ENCODE peak calls at places on chromosomes 6 and 20, in five cellular contexts. J is Peyer's patch, I is body of pancreas, P is lower leg skin, Y is uterus. M is an unnamed sample.
A peak's percentile ranks its signal among the peaks of the same experiment; 100 is the strongest.

GRCh38 chr6:38671885-38672467 is 31.0 kb downstream of the GLO1 start:
- DNase-seq in J (no peak), I (peak; percentile 15), P (no peak), Y (no peak), M (peak; percentile 26)

GRCh38 chr20:44072381-44072780 is 114.6 kb downstream of the JPH2 start:
- DNase-seq in J (no peak), I (no peak), P (peak; percentile 70), Y (no peak), M (no peak)

GRCh38 chr6:62367601-62368000 is 81.6 kb upstream of the KHDRBS2 start:
- DNase-seq in J (no peak), I (no peak), P (no peak), Y (no peak), M (no peak)

GRCh38 chr20:23568320-23569011 is at the start of gene CST9L:
- DNase-seq in J (no peak), I (no peak), P (peak; percentile 62), Y (no peak), M (no peak)

GRCh38 chr6:42428326-42429041 is 23.2 kb downstream of the TRERF1 start:
- DNase-seq in J (no peak), I (peak; percentile 10), P (no peak), Y (no peak), M (peak; percentile 64)

GRCh38 chr6:21109421-21110178 is 484.0 kb upstream of the SOX4 start:
- DNase-seq in J (no peak), I (no peak), P (no peak), Y (no peak), M (no peak)

GRCh38 chr20:50274570-50275430 is 84.2 kb downstream of the CEBPB start:
- DNase-seq in J (no peak), I (peak; percentile 29), P (peak; percentile 94), Y (no peak), M (peak; percentile 80)

GRCh38 chr6:86192123-86192522 is 549.4 kb upstream of the SYNCRIP start:
- DNase-seq in J (no peak), I (peak; percentile 62), P (no peak), Y (no peak), M (no peak)

GRCh38 chr6:39819226-39819625 is 27.1 kb downstream of the DAAM2 start:
- DNase-seq in J (no peak), I (no peak), P (no peak), Y (no peak), M (no peak)

GRCh38 chr6:17167327-17167979 is 65.6 kb downstream of the STMND1 start:
- DNase-seq in J (no peak), I (peak; percentile 78), P (no peak), Y (no peak), M (peak; percentile 33)

GRCh38 chr20:62143976-62144825 is 632 bp downstream of the SS18L1 start:
- DNase-seq in J (peak; percentile 32), I (peak; percentile 66), P (peak; percentile 92), Y (peak; percentile 40), M (peak; percentile 59)

GRCh38 chr6:127146935-127147334 is 28.5 kb downstream of the RSPO3 start:
- DNase-seq in J (no peak), I (no peak), P (no peak), Y (no peak), M (no peak)

GRCh38 chr6:6486595-6486994 is 101.9 kb upstream of the LY86 start:
- DNase-seq in J (no peak), I (no peak), P (no peak), Y (no peak), M (no peak)

GRCh38 chr6:108712946-108713345 is 135.3 kb upstream of the ARMC2 start:
- DNase-seq in J (no peak), I (no peak), P (no peak), Y (no peak), M (no peak)

GRCh38 chr20:12825180-12825579 is 183.6 kb upstream of the SPTLC3 start:
- DNase-seq in J (no peak), I (no peak), P (no peak), Y (no peak), M (no peak)

GRCh38 chr6:168674595-168674994 is 233.6 kb downstream of the SMOC2 start:
- DNase-seq in J (no peak), I (no peak), P (no peak), Y (peak; percentile 5), M (no peak)

GRCh38 chr6:151060096-151060741 is 179.5 kb upstream of the AKAP12 start:
- DNase-seq in J (no peak), I (no peak), P (no peak), Y (peak; percentile 53), M (no peak)

GRCh38 chr6:120147218-120147871 is 797.8 kb upstream of the MAN1A1 start:
- DNase-seq in J (no peak), I (no peak), P (no peak), Y (no peak), M (no peak)

GRCh38 chr6:161922631-161923119 is 648.8 kb upstream of the AGPAT4 start:
- DNase-seq in J (no peak), I (peak; percentile 86), P (no peak), Y (no peak), M (peak; percentile 64)

GRCh38 chr6:138109042-138109997 is 2.1 kb upstream of the PERP start:
- DNase-seq in J (peak; percentile 73), I (peak; percentile 85), P (peak; percentile 97), Y (peak; percentile 69), M (peak; percentile 74)

GRCh38 chr6:164104432-164104831 is 689.9 kb downstream of the QKI start:
- DNase-seq in J (no peak), I (no peak), P (no peak), Y (no peak), M (no peak)

GRCh38 chr20:17682889-17683198 is 802 bp upstream of the RRBP1 start:
- DNase-seq in J (no peak), I (no peak), P (no peak), Y (no peak), M (no peak)

GRCh38 chr20:33392016-33392415 is 9.3 kb downstream of the CDK5RAP1 start:
- DNase-seq in J (no peak), I (no peak), P (no peak), Y (no peak), M (no peak)

GRCh38 chr6:25035451-25036435 is 100.0 kb upstream of the RIPOR2 start:
- DNase-seq in J (peak; percentile 61), I (no peak), P (no peak), Y (no peak), M (no peak)

GRCh38 chr20:63697357-63697867 is 960 bp downstream of the TNFRSF6B start:
- DNase-seq in J (no peak), I (no peak), P (peak; percentile 76), Y (peak; percentile 27), M (no peak)

GRCh38 chr20:63697868-63698545 is 1.6 kb downstream of the TNFRSF6B start:
- DNase-seq in J (no peak), I (peak; percentile 5), P (peak; percentile 83), Y (no peak), M (no peak)

GRCh38 chr20:63695419-63696310 is 787 bp upstream of the TNFRSF6B start:
- DNase-seq in J (no peak), I (no peak), P (no peak), Y (peak; percentile 16), M (no peak)

GRCh38 chr20:63696311-63696627 is 183 bp upstream of the TNFRSF6B start:
- DNase-seq in J (no peak), I (peak; percentile 37), P (peak; percentile 88), Y (no peak), M (no peak)

DNA sequence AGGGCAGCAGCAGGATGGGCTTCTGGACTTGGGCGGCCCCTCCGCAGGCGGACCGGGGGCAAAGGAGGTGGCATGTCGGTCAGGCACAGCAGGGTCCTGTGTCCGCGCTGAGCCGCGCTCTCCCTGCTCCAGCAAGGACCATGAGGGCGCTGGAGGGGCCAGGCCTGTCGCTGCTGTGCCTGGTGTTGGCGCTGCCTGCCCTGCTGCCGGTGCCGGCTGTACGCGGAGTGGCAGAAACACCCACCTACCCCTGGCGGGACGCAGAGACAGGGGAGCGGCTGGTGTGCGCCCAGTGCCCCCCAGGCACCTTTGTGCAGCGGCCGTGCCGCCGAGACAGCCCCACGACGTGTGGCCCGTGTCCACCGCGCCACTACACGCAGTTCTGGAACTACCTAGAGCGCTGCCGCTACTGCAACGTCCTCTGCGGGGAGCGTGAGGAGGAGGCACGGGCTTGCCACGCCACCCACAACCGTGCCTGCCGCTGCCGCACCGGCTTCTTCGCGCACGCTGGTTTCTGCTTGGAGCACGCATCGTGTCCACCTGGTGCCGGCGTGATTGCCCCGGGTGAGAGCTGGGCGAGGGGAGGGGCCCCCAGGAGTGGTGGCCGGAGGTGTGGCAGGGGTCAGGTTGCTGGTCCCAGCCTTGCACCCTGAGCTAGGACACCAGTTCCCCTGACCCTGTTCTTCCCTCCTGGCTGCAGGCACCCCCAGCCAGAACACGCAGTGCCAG is at the start of gene TNFRSF6B:
- DNase-seq in J (no peak), I (no peak), P (peak; percentile 86), Y (no peak), M (peak; percentile 44)
- TF ChIP-seq POLR2A in J (no peak), I (no peak), P (no peak), Y (no peak), M (no peak)

GRCh38 chr6:85126448-85127178 is 323.3 kb upstream of the NT5E start:
- DNase-seq in J (no peak), I (peak; percentile 44), P (peak; percentile 90), Y (no peak), M (no peak)
- TF ChIP-seq CTCF in J (peak; percentile 6), I (peak; percentile 7), P (no peak), Y (peak; percentile 27), M (no peak)

DNA sequence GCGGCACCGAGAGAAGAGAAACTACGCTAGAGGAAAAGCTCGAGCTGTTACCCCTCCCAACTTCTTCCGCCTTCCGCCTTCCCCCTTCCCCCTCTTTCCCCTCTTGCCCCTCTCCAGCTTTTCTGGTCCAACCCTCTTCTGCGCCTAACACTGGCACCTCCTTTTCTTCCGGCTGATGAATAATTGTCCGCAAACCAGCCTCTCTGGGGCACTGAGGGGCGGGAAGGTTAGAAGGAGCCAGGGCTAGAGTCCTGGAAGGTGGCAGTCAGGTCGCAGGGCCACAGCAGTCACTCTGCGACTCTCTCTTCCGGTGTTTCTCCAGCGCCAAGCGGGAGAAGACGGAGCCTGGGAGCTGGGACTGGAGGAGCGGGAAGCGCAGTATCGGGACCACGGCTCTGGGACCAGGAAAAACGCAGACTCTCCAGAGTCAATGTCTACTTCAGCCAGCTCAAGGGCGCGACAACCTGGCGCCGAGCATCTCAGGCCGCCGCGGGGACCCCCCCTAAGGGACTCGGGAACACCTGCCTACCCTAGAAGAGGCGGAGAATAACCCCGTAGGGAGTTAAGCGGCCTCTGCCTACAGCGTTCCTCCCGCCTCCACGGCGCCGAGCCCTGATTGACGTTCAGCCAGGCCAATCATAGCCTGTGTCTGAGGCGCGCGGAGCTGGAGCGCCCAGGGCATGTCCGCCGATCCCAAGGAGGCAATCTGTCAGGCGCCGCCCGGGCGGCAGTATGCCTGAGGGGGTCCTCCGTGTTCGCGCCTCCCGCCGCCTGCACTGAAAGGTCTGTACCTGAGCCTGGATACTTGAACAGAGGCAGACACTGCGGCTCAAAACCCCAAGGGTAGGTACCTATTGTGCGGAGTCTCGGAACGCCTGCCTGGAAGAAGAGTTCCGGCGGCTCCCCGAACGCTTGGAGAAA is 40.4 kb downstream of the PSMB9 start:
- DNase-seq in J (peak; percentile 89), I (peak; percentile 95), P (peak; percentile 99), Y (peak; percentile 92), M (peak; percentile 97)
- TF ChIP-seq POLR2A in J (peak; percentile 86), I (peak; percentile 83), P (no peak), Y (peak; percentile 79), M (peak; percentile 85)

GRCh38 chr20:58237318-58238182 is 9.1 kb upstream of the ANKRD60 start:
- DNase-seq in J (no peak), I (no peak), P (no peak), Y (no peak), M (no peak)

GRCh38 chr20:58238490-58238889 is 10.0 kb upstream of the ANKRD60 start:
- DNase-seq in J (no peak), I (no peak), P (no peak), Y (no peak), M (no peak)

GRCh38 chr20:58241766-58242465 is 13.5 kb upstream of the ANKRD60 start:
- DNase-seq in J (no peak), I (no peak), P (peak; percentile 78), Y (no peak), M (no peak)

GRCh38 chr20:58236612-58237317 is 8.3 kb upstream of the ANKRD60 start:
- DNase-seq in J (peak; percentile 70), I (peak; percentile 73), P (peak; percentile 94), Y (peak; percentile 50), M (peak; percentile 78)

GRCh38 chr20:58239216-58239615 is 10.8 kb upstream of the ANKRD60 start:
- DNase-seq in J (no peak), I (no peak), P (no peak), Y (no peak), M (no peak)
- TF ChIP-seq CTCF in J (no peak), I (no peak), P (no peak), Y (no peak), M (no peak)

M was measured in adrenal gland.